ENCODE peak calls at places on chromosome X, in five cellular contexts. X, F, K, L and T are unnamed samples.

GRCh38 chrX:125646195-125646594 is 326.5 kb downstream of the TEX13C start:
- DNase-seq in X (peak), F (peak), K (no peak), L (no peak), T (no peak)

GRCh38 chrX:136679581-136679980 is 31.6 kb downstream of the CD40LG start:
- DNase-seq in X (no peak), F (no peak), K (no peak), L (no peak), T (no peak)

GRCh38 chrX:108735680-108736508 is 469 bp downstream of the IRS4 start:
- DNase-seq in X (peak), F (peak), K (no peak), L (no peak), T (no peak)

GRCh38 chrX:40035726-40036125 is 62.0 kb downstream of the BCOR start:
- DNase-seq in X (no peak), F (no peak), K (no peak), L (no peak), T (no peak)

GRCh38 chrX:123422875-123423274 is 238.8 kb downstream of the GRIA3 start:
- DNase-seq in X (peak), F (peak), K (no peak), L (peak), T (no peak)

GRCh38 chrX:155632424-155633100 is 19.8 kb upstream of the TMLHE start:
- DNase-seq in X (peak), F (no peak), K (no peak), L (peak), T (no peak)

GRCh38 chrX:30992381-30992904 is 79.4 kb downstream of the FTHL17 start:
- DNase-seq in X (no peak), F (no peak), K (no peak), L (no peak), T (no peak)

GRCh38 chrX:131650637-131651410 is 107.0 kb downstream of the OR13H1 start:
- DNase-seq in X (peak), F (peak), K (no peak), L (no peak), T (no peak)

GRCh38 chrX:56800307-56800706 is 71.3 kb downstream of the NBDY start:
- DNase-seq in X (no peak), F (no peak), K (no peak), L (no peak), T (no peak)

GRCh38 chrX:72060196-72060974 is 71.3 kb downstream of the RTL5 start:
- DNase-seq in X (no peak), F (no peak), K (peak), L (peak), T (no peak)

GRCh38 chrX:112834016-112834855 is 6.4 kb downstream of the AMOT start:
- DNase-seq in X (peak), F (no peak), K (no peak), L (peak), T (no peak)

GRCh38 chrX:15985937-15986336 is 131.3 kb upstream of the AP1S2 start:
- DNase-seq in X (no peak), F (peak), K (no peak), L (no peak), T (no peak)

GRCh38 chrX:49754238-49754857 is 58.6 kb upstream of the PAGE1 start:
- DNase-seq in X (peak), F (peak), K (no peak), L (peak), T (peak)

GRCh38 chrX:15973299-15973698 is 118.7 kb upstream of the AP1S2 start:
- DNase-seq in X (peak), F (peak), K (peak), L (peak), T (no peak)

GRCh38 chrX:154655786-154656185 is 2.4 kb upstream of the CTAG2 start:
- DNase-seq in X (no peak), F (no peak), K (no peak), L (no peak), T (no peak)

GRCh38 chrX:39158801-39159657 is 357.8 kb downstream of the MID1IP1 start:
- DNase-seq in X (no peak), F (no peak), K (no peak), L (peak), T (no peak)

GRCh38 chrX:19344661-19345060 is 934 bp downstream of the PDHA1 start:
- DNase-seq in X (no peak), F (no peak), K (no peak), L (no peak), T (no peak)

GRCh38 chrX:13646154-13646549 is 6.8 kb upstream of the TCEANC start:
- DNase-seq in X (peak), F (peak), K (peak), L (peak), T (peak)

GRCh38 chrX:3143043-3143799 is 102.0 kb downstream of the ARSF start:
- DNase-seq in X (no peak), F (no peak), K (no peak), L (no peak), T (no peak)

GRCh38 chrX:139388234-139388633 is 142.3 kb upstream of the F9 start:
- DNase-seq in X (no peak), F (no peak), K (no peak), L (no peak), T (no peak)